ENCODE peak calls at places on chromosomes 3 and 15, in seven cellular contexts. F, I, V, Q, E, K and P are unnamed samples.
A peak's percentile ranks its signal among the peaks of the same experiment; 100 is the strongest.

GRCh38 chr15:93882779-93883178 is 348.6 kb upstream of the MCTP2 start:
- DNase-seq in Q (no peak), V (no peak), K (no peak), F (no peak), I (no peak), E (no peak), P (no peak)

GRCh38 chr3:103083848-103084631 is 649.2 kb downstream of the ZPLD1 start:
- DNase-seq in E (no peak), V (no peak), F (no peak), K (no peak), Q (no peak), I (no peak), P (no peak)

GRCh38 chr3:104614564-104614963 is 752.1 kb upstream of the ALCAM start:
- DNase-seq in I (peak; percentile 29), V (no peak), F (no peak), K (no peak), E (no peak), Q (no peak), P (no peak)

GRCh38 chr3:16011376-16011775 is 163.1 kb upstream of the GALNT15 start:
- DNase-seq in I (no peak), K (no peak), V (no peak), F (no peak), Q (no peak), E (no peak), P (peak; percentile 19)

GRCh38 chr15:25416693-25417092 is 22.1 kb downstream of the UBE3A start:
- DNase-seq in V (no peak), F (no peak), E (no peak), I (no peak), Q (no peak), K (no peak), P (no peak)

GRCh38 chr15:67049351-67050044 is 15.9 kb upstream of the SMAD3 start:
- DNase-seq in Q (no peak), V (no peak), I (no peak), K (no peak), E (no peak), F (no peak), P (peak; percentile 68)

GRCh38 chr3:158217992-158218391 is 108.1 kb downstream of the RSRC1 start:
- DNase-seq in I (no peak), V (no peak), Q (no peak), F (no peak), K (no peak), E (no peak), P (no peak)

GRCh38 chr3:117630885-117631284 is 921.3 kb downstream of the TUSC7 start:
- DNase-seq in V (no peak), Q (no peak), F (no peak), K (no peak), E (no peak), I (no peak), P (no peak)

GRCh38 chr15:78407889-78408640 is 30.0 kb upstream of the IREB2 start:
- DNase-seq in E (no peak), F (no peak), Q (no peak), V (no peak), I (no peak), K (no peak), P (no peak)

GRCh38 chr3:73502609-73503560 is 121.9 kb downstream of the PDZRN3 start:
- DNase-seq in I (peak; percentile 67), K (no peak), Q (peak; percentile 80), F (peak; percentile 92), V (peak; percentile 85), E (peak; percentile 86), P (peak; percentile 90)

GRCh38 chr3:165800970-165801369 is 36.3 kb downstream of the BCHE start:
- DNase-seq in V (no peak), K (no peak), E (no peak), Q (no peak), I (no peak), F (no peak), P (peak; percentile 4)

GRCh38 chr15:48825075-48825474 is 14.2 kb upstream of the CEP152 start:
- DNase-seq in K (no peak), I (no peak), Q (no peak), E (no peak), V (no peak), F (no peak), P (no peak)

GRCh38 chr3:127438951-127439350 is 151.1 kb upstream of the PRR20G start:
- DNase-seq in K (no peak), I (no peak), F (peak; percentile 50), Q (no peak), V (no peak), E (no peak), P (no peak)

GRCh38 chr15:73983773-73984172 is 8.3 kb downstream of the STOML1 start:
- DNase-seq in F (peak; percentile 83), K (no peak), V (no peak), Q (no peak), E (no peak), I (no peak), P (no peak)

GRCh38 chr3:165040186-165040585 is 38.1 kb downstream of the SI start:
- DNase-seq in V (no peak), K (no peak), I (no peak), Q (no peak), E (no peak), F (no peak), P (no peak)

DNA sequence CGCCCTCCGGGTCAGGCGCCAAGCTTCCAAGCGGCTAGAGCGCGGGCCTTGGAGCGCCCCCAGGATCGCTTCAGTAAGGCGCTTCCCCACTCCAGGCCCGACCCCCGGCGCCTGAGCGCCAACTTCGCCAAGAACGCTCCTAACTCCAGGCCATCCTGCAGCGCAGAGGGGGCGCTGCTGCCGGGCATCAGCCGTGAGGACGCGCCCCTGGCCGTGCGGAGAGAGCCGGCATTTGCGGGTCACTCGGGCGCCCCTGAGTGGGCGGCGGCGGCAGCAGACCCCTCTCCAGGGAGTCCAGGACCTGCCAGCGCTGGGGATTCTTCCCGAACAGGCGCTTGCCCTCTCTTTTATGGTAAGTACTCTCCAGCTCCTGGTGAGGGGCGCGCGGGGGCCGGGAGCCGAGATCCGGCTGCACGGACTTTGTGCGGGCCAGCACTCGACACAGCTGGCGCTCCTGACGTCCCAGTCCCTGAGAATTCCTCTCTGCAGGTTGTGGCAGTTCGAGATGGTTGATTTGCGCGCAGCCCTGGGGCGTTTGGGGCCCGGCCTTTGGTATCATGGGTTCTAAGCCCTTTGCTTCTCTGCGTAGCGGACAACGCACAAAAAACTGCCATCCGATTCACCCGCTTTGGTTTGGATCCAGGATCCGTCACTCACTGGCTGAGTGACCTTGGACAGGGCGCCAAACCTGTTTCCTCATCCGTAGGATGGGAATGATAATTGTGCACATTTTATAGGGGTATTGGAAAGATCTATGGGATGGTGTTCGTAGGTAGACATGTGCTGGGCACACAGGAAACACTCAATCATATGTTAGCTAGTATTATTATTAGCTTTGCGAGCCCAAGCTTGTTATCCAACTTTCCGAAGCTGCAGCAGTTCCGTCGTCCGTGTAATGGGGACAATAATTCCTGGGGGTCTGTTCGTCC is 758 bp downstream of the SPSB4 start:
- DNase-seq in F (no peak), K (no peak), Q (peak; percentile 72), V (no peak), I (no peak), E (peak; percentile 73), P (peak; percentile 9)
- TF ChIP-seq CTCF in F (no peak), K (no peak), Q (no peak), V (no peak), I (no peak), E (peak; percentile 45), P (no peak)

GRCh38 chr15:89774492-89774891 is 1.6 kb upstream of the MESP2 start:
- DNase-seq in K (peak; percentile 5), Q (no peak), V (no peak), F (no peak), E (no peak), I (no peak), P (no peak)

GRCh38 chr15:89777821-89778380 is 1.8 kb downstream of the MESP2 start:
- DNase-seq in V (no peak), Q (no peak), K (peak; percentile 51), F (no peak), I (no peak), E (no peak), P (no peak)

GRCh38 chr15:89777073-89777820 is 1.1 kb downstream of the MESP2 start:
- DNase-seq in I (no peak), E (peak; percentile 40), F (no peak), K (peak; percentile 46), V (no peak), Q (no peak), P (no peak)

GRCh38 chr15:89775815-89776214 is 317 bp upstream of the MESP2 start:
- DNase-seq in K (no peak), I (no peak), F (peak; percentile 81), Q (no peak), E (no peak), V (no peak), P (no peak)

DNA sequence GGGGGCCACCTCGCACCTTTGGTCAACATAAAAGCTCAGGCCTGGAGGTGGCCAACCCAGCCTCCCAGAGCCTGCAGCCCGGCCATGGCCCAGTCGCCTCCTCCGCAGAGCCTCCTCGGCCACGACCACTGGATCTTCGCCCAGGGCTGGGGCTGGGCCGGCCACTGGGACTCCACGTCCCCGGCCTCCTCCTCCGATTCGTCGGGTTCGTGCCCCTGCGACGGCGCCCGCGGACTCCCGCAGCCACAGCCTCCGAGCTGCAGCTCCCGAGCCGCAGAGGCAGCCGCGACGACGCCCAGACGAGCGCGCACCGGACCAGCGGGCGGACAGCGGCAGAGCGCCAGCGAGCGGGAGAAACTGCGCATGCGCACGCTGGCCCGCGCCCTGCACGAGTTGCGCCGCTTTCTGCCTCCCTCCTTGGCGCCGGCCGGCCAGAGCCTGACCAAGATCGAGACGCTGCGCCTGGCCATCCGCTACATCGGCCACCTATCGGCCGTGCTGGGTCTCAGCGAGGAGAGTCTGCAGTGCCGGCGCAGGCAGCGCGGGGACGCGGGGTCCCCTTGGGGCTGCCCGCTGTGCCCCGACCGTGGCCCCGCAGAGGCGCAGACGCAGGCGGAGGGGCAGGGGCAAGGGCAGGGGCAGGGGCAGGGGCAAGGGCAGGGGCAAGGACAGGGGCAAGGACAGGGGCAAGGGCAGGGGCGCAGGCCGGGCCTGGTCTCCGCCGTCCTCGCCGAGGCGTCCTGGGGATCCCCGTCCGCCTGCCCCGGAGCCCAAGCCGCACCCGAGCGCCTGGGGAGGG is at the start of gene MESP2:
- DNase-seq in Q (peak; percentile 92), I (peak; percentile 75), F (peak; percentile 96), V (no peak), K (peak; percentile 88), E (peak; percentile 94), P (peak; percentile 79)
- H3K4me3 ChIP-seq in Q (peak within 1 kb of the TSS; percentile 66), I (peak within 1 kb of the TSS; percentile 40), F (no peak within 1 kb of the TSS), V (peak within 1 kb of the TSS; percentile 57), K (no peak within 1 kb of the TSS), E (peak within 1 kb of the TSS; percentile 55), P (peak within 1 kb of the TSS; percentile 47)

DNA sequence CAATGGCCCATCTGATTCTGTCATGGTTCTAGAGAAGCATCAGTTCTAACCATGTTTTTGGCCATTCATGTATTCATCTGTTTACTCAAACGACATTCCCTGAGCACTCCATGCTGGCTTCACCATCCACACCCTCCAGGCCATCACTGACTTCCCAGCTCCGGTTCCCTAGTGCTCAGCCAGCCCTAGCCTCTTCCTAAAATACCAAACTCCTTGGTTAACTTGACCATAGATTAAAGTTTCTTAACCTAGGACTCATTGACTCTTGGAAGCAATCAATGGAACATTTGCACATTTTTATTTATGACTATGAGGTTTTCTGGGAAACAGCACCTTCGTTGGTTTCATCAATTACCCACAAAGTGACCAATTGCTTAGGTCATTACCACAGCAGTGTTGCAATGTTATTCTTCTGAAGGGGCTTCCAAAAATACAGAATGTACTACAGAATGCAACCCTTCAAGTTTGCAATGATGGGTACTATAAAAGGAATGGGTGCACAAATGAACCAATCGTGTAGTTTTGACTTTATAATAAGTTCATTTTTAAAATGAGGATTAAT is 27.2 kb upstream of the SLC25A36 start:
- DNase-seq in E (no peak), F (peak; percentile 28), K (no peak), Q (no peak), V (no peak), I (no peak), P (peak; percentile 29)
- TF ChIP-seq CTCF in E (no peak), F (no peak), K (no peak), Q (no peak), V (no peak), I (no peak), P (no peak)

GRCh38 chr3:125108833-125109540 is 53.2 kb upstream of the HEG1 start:
- DNase-seq in F (no peak), I (no peak), E (no peak), Q (no peak), K (no peak), V (no peak), P (no peak)
- H3K4me3 ChIP-seq in F (no peak overlapping the region), I (no peak overlapping the region), E (no peak overlapping the region), Q (no peak overlapping the region), K (no peak overlapping the region), V (peak overlapping the region; percentile 3), P (peak overlapping the region; percentile 18)